ENCODE peak calls at places on chromosomes 4 and X, in five cellular contexts. W, C, B, E and S are unnamed samples.
A peak's percentile ranks its signal among the peaks of the same experiment; 100 is the strongest.

GRCh38 chrX:30735839-30736238 is 82.6 kb downstream of the GK start:
- DNase-seq in W (no peak), C (no peak), B (peak; percentile 81), E (no peak), S (peak; percentile 87)

GRCh38 chrX:137194164-137194563 is 160.4 kb upstream of the GPR101 start:
- DNase-seq in W (no peak), C (no peak), B (peak; percentile 10), E (no peak), S (peak; percentile 47)

GRCh38 chr4:165991325-165992180 is 118.5 kb downstream of the TLL1 start:
- DNase-seq in W (no peak), C (no peak), B (no peak), E (no peak), S (no peak)

GRCh38 chr4:118059397-118059796 is 25.1 kb downstream of the NDST3 start:
- DNase-seq in W (no peak), C (no peak), B (no peak), E (no peak), S (no peak)

GRCh38 chrX:16882702-16883486 is 12.7 kb upstream of the RBBP7 start:
- DNase-seq in W (peak; percentile 60), C (peak; percentile 85), B (peak; percentile 69), E (peak; percentile 89), S (peak; percentile 84)

GRCh38 chr4:120291541-120291940 is 224.9 kb upstream of the MAD2L1 start:
- DNase-seq in W (no peak), C (no peak), B (no peak), E (no peak), S (no peak)

GRCh38 chr4:186739317-186739716 is 15.7 kb upstream of the FAT1 start:
- DNase-seq in W (no peak), C (no peak), B (no peak), E (no peak), S (no peak)

GRCh38 chrX:3815896-3816664 is 102.6 kb upstream of the PRKX start:
- DNase-seq in W (peak; percentile 57), C (peak; percentile 84), B (peak; percentile 28), E (peak; percentile 87), S (peak; percentile 76)

GRCh38 chrX:133335027-133335426 is 80.3 kb downstream of the GPC4 start:
- DNase-seq in W (no peak), C (no peak), B (no peak), E (no peak), S (no peak)

GRCh38 chr4:2843909-2844584 is 403 bp downstream of the ADD1 start:
- DNase-seq in W (peak; percentile 57), C (peak; percentile 86), B (peak; percentile 22), E (no peak), S (peak; percentile 58)

GRCh38 chrX:135476378-135476777 is 44.1 kb upstream of the INTS6L start:
- DNase-seq in W (no peak), C (no peak), B (no peak), E (no peak), S (no peak)

GRCh38 chr4:72770708-72771107 is 201.7 kb upstream of the ADAMTS3 start:
- DNase-seq in W (no peak), C (no peak), B (no peak), E (no peak), S (no peak)

GRCh38 chr4:55183926-55184599 is 58.7 kb upstream of the KDR start:
- DNase-seq in W (peak; percentile 26), C (no peak), B (no peak), E (no peak), S (no peak)

GRCh38 chrX:79147477-79147876 is 3.0 kb downstream of the GPR174 start:
- DNase-seq in W (no peak), C (no peak), B (no peak), E (no peak), S (no peak)

GRCh38 chrX:51641421-51642021 is 22.8 kb upstream of the CENPVL3 start:
- DNase-seq in W (no peak), C (no peak), B (peak; percentile 4), E (no peak), S (no peak)

GRCh38 chr4:124203613-124204284 is 508.8 kb downstream of the ANKRD50 start:
- DNase-seq in W (no peak), C (no peak), B (no peak), E (no peak), S (no peak)

GRCh38 chr4:147786031-147786430 is 54.1 kb downstream of the ARHGAP10 start:
- DNase-seq in W (no peak), C (no peak), B (no peak), E (no peak), S (no peak)

GRCh38 chr4:141058739-141059507 is 74.3 kb downstream of the RNF150 start:
- DNase-seq in W (no peak), C (no peak), B (no peak), E (no peak), S (no peak)

GRCh38 chr4:147049940-147050852 is 104.5 kb upstream of the TTC29 start:
- DNase-seq in W (no peak), C (no peak), B (no peak), E (no peak), S (no peak)

GRCh38 chr4:60133414-60133813 is 1066.7 kb upstream of the ADGRL3 start:
- DNase-seq in W (no peak), C (no peak), B (no peak), E (no peak), S (no peak)

GRCh38 chrX:4570141-4570540 is 856.7 kb upstream of the PRKX start:
- DNase-seq in W (no peak), C (no peak), B (no peak), E (no peak), S (no peak)

GRCh38 chr4:138595731-138596465 is 353.7 kb upstream of the SLC7A11 start:
- DNase-seq in W (no peak), C (no peak), B (no peak), E (no peak), S (no peak)

GRCh38 chr4:8915201-8916200 is 43.9 kb upstream of the HMX1 start:
- DNase-seq in W (peak; percentile 2), C (peak; percentile 64), B (no peak), E (peak; percentile 80), S (no peak)

GRCh38 chrX:12304261-12304660 is 166.0 kb downstream of the FRMPD4 start:
- DNase-seq in W (no peak), C (no peak), B (no peak), E (no peak), S (no peak)

GRCh38 chr4:86818211-86818610 is 31.0 kb downstream of the SLC10A6 start:
- DNase-seq in W (no peak), C (no peak), B (no peak), E (no peak), S (no peak)

GRCh38 chr4:122663814-122664610 is 43.1 kb upstream of the IL21 start:
- DNase-seq in W (no peak), C (no peak), B (peak; percentile 36), E (no peak), S (no peak)

GRCh38 chr4:48254381-48255072 is 15.1 kb downstream of the TEC start:
- DNase-seq in W (no peak), C (no peak), B (no peak), E (no peak), S (no peak)

GRCh38 chrX:19616959-19617358 is 101.7 kb upstream of the MAP3K15 start:
- DNase-seq in W (no peak), C (no peak), B (no peak), E (no peak), S (no peak)

GRCh38 chr4:168586926-168587325 is 90.1 kb downstream of the PALLD start:
- DNase-seq in W (no peak), C (no peak), B (no peak), E (no peak), S (no peak)